ENCODE peak calls at places on chromosomes 3 and 15, in seven cellular contexts. C is NCI-H345; D is stimulated activated naive CD8-positive, alpha-beta T cell treated with anti-CD3 and anti-CD28 coated beads, Interleukin-15, amount 100 ng/mL, for 72 hours; Z is iPS DF 6.9; R is stimulated activated CD4-positive, alpha-beta T cell treated with anti-CD3 and anti-CD28 coated beads, TNF-alpha, amount 100 ng/mL, for 4 hours; K is RWPE1; V is LHCN-M2. X is an unnamed sample.

GRCh38 chr3:12948371-12948770 is 107.0 kb upstream of the RPL32 start:
- DNase-seq in D (no peak), Z (no peak), V (no peak), R (no peak), K (no peak), C (no peak), X (no peak)

GRCh38 chr3:194284351-194284750 is 66.8 kb downstream of the CPN2 start:
- DNase-seq in K (no peak), C (no peak), D (no peak), V (no peak), Z (no peak), R (no peak), X (no peak)

GRCh38 chr3:142385078-142385477 is 62.8 kb downstream of the XRN1 start:
- DNase-seq in V (no peak), D (no peak), C (no peak), R (no peak), Z (no peak), K (no peak), X (no peak)

GRCh38 chr15:57033715-57034439 is 115.4 kb downstream of the TCF12 start:
- DNase-seq in K (no peak), D (no peak), V (no peak), C (peak; percentile 33), R (no peak), Z (no peak), X (no peak)

GRCh38 chr3:46213201-46213600 is 5.1 kb upstream of the CCR1 start:
- DNase-seq in C (no peak), V (peak; percentile 12), D (no peak), R (no peak), K (no peak), Z (no peak), X (no peak)

GRCh38 chr3:194138098-194138474 is 2.1 kb downstream of the HES1 start:
- DNase-seq in C (no peak), K (no peak), V (no peak), R (no peak), Z (no peak), D (no peak), X (no peak)

GRCh38 chr3:62238431-62238830 is 134.9 kb downstream of the FEZF2 start:
- DNase-seq in K (no peak), Z (no peak), V (no peak), R (no peak), C (no peak), D (no peak), X (no peak)

GRCh38 chr3:41327718-41328117 is 128.4 kb downstream of the CTNNB1 start:
- DNase-seq in V (peak; percentile 72), K (peak; percentile 36), C (no peak), R (no peak), Z (no peak), D (no peak), X (no peak)